ENCODE peak calls at places on chromosomes 1 and 21, in four cellular contexts. One of them, this sample, is unnamed.

GRCh38 chr1:200737647-200738296 is 921 bp upstream of the CAMSAP2 start:
- DNase-seq in NCI-H1092: no peak
- DNase-seq in substantia nigra: no peak
- DNase-seq in right lobe of liver: no peak
- DNase-seq in this sample: no peak

GRCh38 chr21:36661511-36662309 is 37.2 kb upstream of the SIM2 start:
- DNase-seq in NCI-H1092: peak
- DNase-seq in substantia nigra: no peak
- DNase-seq in right lobe of liver: no peak
- DNase-seq in this sample: peak

GRCh38 chr1:244970236-244970652 is 105.9 kb upstream of the HNRNPU start:
- DNase-seq in NCI-H1092: peak
- DNase-seq in substantia nigra: no peak
- DNase-seq in right lobe of liver: no peak
- DNase-seq in this sample: peak

GRCh38 chr21:25506268-25506667 is 101.0 kb downstream of the MRPL39 start:
- DNase-seq in NCI-H1092: no peak
- DNase-seq in substantia nigra: no peak
- DNase-seq in right lobe of liver: no peak
- DNase-seq in this sample: no peak

GRCh38 chr21:33026878-33027400 is 1.2 kb downstream of the OLIG2 start:
- DNase-seq in NCI-H1092: no peak
- DNase-seq in substantia nigra: no peak
- DNase-seq in right lobe of liver: no peak
- DNase-seq in this sample: no peak

GRCh38 chr21:44891631-44892031 is 18.1 kb upstream of the PTTG1IP start:
- DNase-seq in NCI-H1092: no peak
- DNase-seq in substantia nigra: no peak
- DNase-seq in right lobe of liver: peak
- DNase-seq in this sample: peak

GRCh38 chr1:29629814-29630516 is 393.6 kb downstream of the PTPRU start:
- DNase-seq in NCI-H1092: no peak
- DNase-seq in substantia nigra: no peak
- DNase-seq in right lobe of liver: no peak
- DNase-seq in this sample: no peak

GRCh38 chr1:221670081-221670480 is 71.8 kb downstream of the DUSP10 start:
- DNase-seq in NCI-H1092: no peak
- DNase-seq in substantia nigra: no peak
- DNase-seq in right lobe of liver: no peak
- DNase-seq in this sample: no peak

GRCh38 chr1:161801955-161802354 is 35.8 kb downstream of the ATF6 start:
- DNase-seq in NCI-H1092: no peak
- DNase-seq in substantia nigra: no peak
- DNase-seq in right lobe of liver: no peak
- DNase-seq in this sample: no peak

GRCh38 chr1:8598783-8599182 is 218.7 kb downstream of the RERE start:
- DNase-seq in NCI-H1092: no peak
- DNase-seq in substantia nigra: no peak
- DNase-seq in right lobe of liver: no peak
- DNase-seq in this sample: no peak

GRCh38 chr1:3881191-3881475 is 18.9 kb downstream of the C1orf174 start:
- DNase-seq in NCI-H1092: no peak
- DNase-seq in substantia nigra: no peak
- DNase-seq in right lobe of liver: no peak
- DNase-seq in this sample: no peak